ENCODE peak calls at places on chromosome 20, in seven cellular contexts. R, F, D, X, K, A and V are unnamed samples.

GRCh38 chr20:55977723-55978481 is 27.4 kb downstream of the CBLN4 start:
- DNase-seq in D (no peak), R (no peak), F (no peak), A (peak), X (no peak), K (no peak), V (no peak)

GRCh38 chr20:17637413-17637780 is 44.6 kb downstream of the RRBP1 start:
- DNase-seq in A (no peak), F (no peak), R (no peak), K (no peak), X (no peak), D (no peak), V (no peak)

GRCh38 chr20:433300-433975 is 25.3 kb downstream of the RBCK1 start:
- DNase-seq in K (peak), R (peak), D (peak), A (no peak), X (no peak), F (no peak), V (no peak)

GRCh38 chr20:32702706-32703425 is 29.1 kb upstream of the C20orf203 start:
- DNase-seq in D (no peak), F (no peak), R (no peak), A (no peak), X (no peak), K (no peak), V (no peak)

GRCh38 chr20:57395111-57395959 is 4.1 kb downstream of the RBM38 start:
- DNase-seq in R (no peak), D (peak), A (peak), F (no peak), X (no peak), K (peak), V (no peak)

GRCh38 chr20:6241591-6241990 is 118.8 kb upstream of the FERMT1 start:
- DNase-seq in F (no peak), K (no peak), X (no peak), D (no peak), R (no peak), A (no peak), V (no peak)

GRCh38 chr20:38589967-38590681 is 9.1 kb downstream of the ADIG start:
- DNase-seq in F (no peak), X (no peak), A (no peak), D (no peak), R (no peak), K (no peak), V (no peak)

GRCh38 chr20:5024982-5025381 is 23.7 kb upstream of the SLC23A2 start:
- DNase-seq in X (no peak), D (no peak), F (no peak), A (no peak), K (no peak), R (no peak), V (no peak)

GRCh38 chr20:57346477-57346876 is 4.6 kb upstream of the RAE1 start:
- DNase-seq in K (peak), F (peak), D (peak), A (peak), R (peak), X (peak), V (no peak)

GRCh38 chr20:63087236-63087871 is 80.6 kb upstream of the BHLHE23 start:
- DNase-seq in A (peak), F (no peak), R (no peak), X (no peak), D (no peak), K (no peak), V (peak)

GRCh38 chr20:17841751-17842191 is 126.8 kb downstream of the SNX5 start:
- DNase-seq in A (peak), D (no peak), R (no peak), F (no peak), K (peak), X (no peak), V (no peak)

GRCh38 chr20:32450484-32451061 is 92.4 kb downstream of the ASXL1 start:
- DNase-seq in F (no peak), A (no peak), D (no peak), X (no peak), R (no peak), K (no peak), V (no peak)

GRCh38 chr20:57268399-57269076 is 2.1 kb upstream of the BMP7 start:
- DNase-seq in F (no peak), D (no peak), X (no peak), A (no peak), R (no peak), K (no peak), V (no peak)

GRCh38 chr20:12355185-12355584 is 437.5 kb downstream of the BTBD3 start:
- DNase-seq in X (no peak), F (no peak), K (no peak), R (no peak), D (no peak), A (no peak), V (no peak)

GRCh38 chr20:12358655-12359009 is 440.9 kb downstream of the BTBD3 start:
- DNase-seq in D (no peak), K (peak), R (no peak), X (no peak), F (no peak), A (no peak), V (no peak)

GRCh38 chr20:12354725-12355124 is 437.0 kb downstream of the BTBD3 start:
- DNase-seq in F (no peak), D (no peak), R (no peak), A (peak), K (no peak), X (no peak), V (no peak)

DNA sequence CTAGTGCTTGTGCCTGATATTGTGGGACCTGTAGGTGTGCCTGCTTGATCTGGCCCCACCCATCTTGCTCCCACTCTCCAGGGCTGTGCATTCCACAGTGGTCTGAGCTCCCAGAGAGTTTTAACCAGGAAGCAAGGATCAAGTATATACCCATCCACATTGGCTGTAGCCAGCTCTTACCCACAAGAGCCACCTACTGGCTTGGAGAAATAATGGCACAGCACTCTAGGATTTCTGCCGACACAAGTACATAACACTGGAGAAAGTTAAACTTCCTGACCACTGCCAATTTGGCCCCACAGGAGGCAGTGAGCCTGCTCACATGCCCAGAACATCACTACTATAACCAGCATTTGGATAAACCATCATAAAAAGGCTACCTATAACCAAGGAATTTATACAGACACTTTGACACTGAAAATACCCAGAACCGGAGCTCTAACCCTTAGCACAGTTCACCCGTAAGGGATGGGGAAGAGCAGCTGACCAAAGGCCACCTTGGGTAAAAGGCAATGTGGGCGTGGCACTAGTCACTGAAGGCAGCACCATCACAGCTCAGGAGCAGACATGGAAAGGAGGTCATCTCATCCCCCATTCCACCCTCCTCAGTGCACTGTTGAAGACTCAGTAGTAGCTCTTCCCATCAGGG is 440.4 kb downstream of the BTBD3 start:
- DNase-seq in R (no peak), A (peak), K (peak), D (no peak), X (no peak), F (peak), V (no peak)
- TF ChIP-seq CTCF in R (no peak), A (peak), K (peak), D (no peak), X (peak), F (no peak), V (peak)

GRCh38 chr20:48008850-48009535 is 223.7 kb upstream of the SULF2 start:
- DNase-seq in D (no peak), K (peak), F (no peak), X (no peak), A (no peak), R (no peak), V (no peak)

GRCh38 chr20:48010623-48011022 is 225.3 kb upstream of the SULF2 start:
- DNase-seq in X (no peak), D (no peak), R (no peak), K (no peak), F (no peak), A (no peak), V (no peak)

GRCh38 chr20:48011025-48011424 is 225.7 kb upstream of the SULF2 start:
- DNase-seq in X (no peak), R (no peak), F (no peak), D (no peak), A (no peak), K (no peak), V (no peak)

GRCh38 chr20:48015136-48015925 is 230.1 kb upstream of the SULF2 start:
- DNase-seq in F (no peak), X (no peak), K (peak), A (no peak), R (no peak), D (no peak), V (no peak)

GRCh38 chr20:48012401-48012974 is 227.2 kb upstream of the SULF2 start:
- DNase-seq in R (no peak), A (no peak), D (no peak), K (peak), X (no peak), F (peak), V (no peak)
- TF ChIP-seq CTCF in R (no peak), A (no peak), D (no peak), K (peak), X (no peak), F (no peak), V (peak)

GRCh38 chr20:25245461-25245860 is 2.4 kb upstream of the PYGB start:
- DNase-seq in F (no peak), R (no peak), D (no peak), X (peak), A (no peak), K (no peak), V (no peak)

GRCh38 chr20:25246182-25246943 is 1.5 kb upstream of the PYGB start:
- DNase-seq in R (no peak), A (no peak), K (no peak), D (no peak), F (no peak), X (peak), V (no peak)

GRCh38 chr20:25248501-25249172 is 752 bp downstream of the PYGB start:
- DNase-seq in A (peak), K (peak), F (no peak), D (peak), X (peak), R (no peak), V (no peak)

GRCh38 chr20:25247666-25248500 is at the start of gene PYGB:
- DNase-seq in K (peak), F (peak), R (peak), A (peak), D (peak), X (peak), V (peak)

DNA sequence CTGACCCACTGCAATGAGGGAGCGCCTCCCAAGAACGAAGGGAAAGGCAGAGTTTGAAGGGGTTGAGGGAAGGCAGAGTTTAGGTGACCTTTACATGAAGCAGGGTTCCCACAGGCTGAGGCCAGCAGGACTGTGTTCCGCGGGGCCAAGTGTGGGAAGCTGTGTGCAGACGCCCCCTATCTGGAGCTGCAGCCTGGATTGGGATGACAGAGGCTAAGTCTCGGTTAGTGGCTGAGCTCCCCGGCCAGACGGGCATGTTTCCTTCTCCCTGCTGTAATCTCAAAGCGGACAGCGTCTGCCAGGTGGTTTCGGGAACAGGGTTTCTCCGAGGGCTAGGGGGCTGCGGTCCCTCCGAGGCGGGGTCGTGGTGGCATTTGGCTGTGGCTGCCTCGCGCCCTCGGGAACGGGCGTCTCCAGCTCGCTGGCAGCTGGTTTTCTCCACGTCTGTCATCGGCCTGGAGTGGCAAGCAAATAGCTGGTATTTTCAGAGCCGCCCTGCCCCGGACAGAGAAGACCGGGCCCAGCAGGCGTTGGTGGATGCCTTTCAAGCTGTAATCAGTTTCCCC is 702 bp upstream of the PYGB start:
- DNase-seq in A (peak), F (peak), X (peak), D (peak), R (peak), K (peak), V (no peak)
- TF ChIP-seq CTCF in A (peak), F (peak), X (peak), D (peak), R (no peak), K (peak), V (peak)

DNA sequence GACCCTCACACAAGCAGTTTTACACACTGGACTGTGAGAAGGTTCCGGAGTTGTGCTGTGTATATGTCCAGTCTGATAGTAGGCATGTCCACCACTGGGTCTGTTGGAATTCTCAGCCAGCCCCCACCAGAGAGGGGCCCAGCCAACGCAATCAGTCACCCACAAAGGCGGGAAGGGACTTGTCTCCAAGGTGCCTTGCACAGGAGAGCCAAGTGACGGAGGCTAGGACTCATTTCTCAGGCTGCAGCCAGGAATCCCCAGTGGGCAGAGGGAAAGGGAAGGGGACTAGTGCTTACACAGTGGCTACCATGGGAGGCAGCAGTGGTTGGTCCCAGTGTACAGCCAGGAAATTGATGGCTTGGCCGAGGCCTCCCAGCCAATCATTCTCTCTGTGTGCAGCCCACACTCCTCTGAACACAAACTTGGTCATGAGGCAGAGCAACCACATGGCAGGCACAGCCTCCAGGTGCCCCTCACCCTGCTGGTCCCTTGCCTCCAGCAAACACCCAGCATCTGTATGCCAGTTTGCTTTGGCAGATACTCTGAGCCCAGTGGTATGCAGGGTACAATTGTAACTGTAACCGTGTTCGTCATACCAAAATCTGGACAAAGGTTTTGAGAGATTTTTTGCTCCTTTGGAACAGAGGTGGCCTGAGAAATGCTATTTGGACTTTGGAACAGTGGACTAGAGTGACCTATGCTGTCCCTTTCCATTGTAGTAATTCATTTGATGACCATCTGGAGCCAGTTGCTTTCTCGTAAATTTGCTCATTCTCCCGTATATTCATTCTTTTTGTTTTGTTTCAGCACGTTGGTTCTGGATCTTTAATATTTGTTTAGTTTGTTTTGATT is 72.9 kb upstream of the MYL9 start:
- DNase-seq in R (no peak), X (peak), F (peak), D (no peak), K (no peak), A (no peak), V (no peak)
- TF ChIP-seq CTCF in R (no peak), X (no peak), F (no peak), D (no peak), K (no peak), A (no peak), V (no peak)